ENCODE peak calls at places on chromosomes 12 and 14, in ten cellular contexts. O, X, T, S, L, Z, N, R, F and V are unnamed samples.
A peak's percentile ranks its signal among the peaks of the same experiment; 100 is the strongest.

GRCh38 chr14:95330591-95331370 is 11.1 kb upstream of the CLMN start:
- DNase-seq in O (no peak), X (no peak), T (no peak), S (peak; percentile 57), L (no peak), Z (peak; percentile 75), N (no peak), R (no peak), F (no peak), V (no peak)

GRCh38 chr12:116861331-116861730 is 19.9 kb downstream of the HRK start:
- DNase-seq in O (no peak), X (no peak), T (peak; percentile 71), S (no peak), L (no peak), Z (no peak), N (no peak), R (no peak), F (no peak), V (no peak)

GRCh38 chr14:94598816-94599655 is 13.2 kb upstream of the SERPINA3 start:
- DNase-seq in O (no peak), X (no peak), T (peak; percentile 89), S (peak; percentile 96), L (no peak), Z (peak; percentile 99), N (no peak), R (peak; percentile 42), F (peak; percentile 83), V (peak; percentile 99)

GRCh38 chr12:49288412-49288853 is 6.5 kb upstream of the PRPH start:
- DNase-seq in O (peak; percentile 63), X (no peak), T (peak; percentile 59), S (peak; percentile 67), L (no peak), Z (peak; percentile 45), N (peak; percentile 56), R (peak; percentile 10), F (peak; percentile 71), V (peak; percentile 70)

GRCh38 chr12:79919762-79920161 is 15.1 kb downstream of the PPP1R12A start:
- DNase-seq in O (no peak), X (no peak), T (no peak), S (no peak), L (no peak), Z (no peak), N (no peak), R (no peak), F (no peak), V (no peak)

GRCh38 chr14:31006703-31007102 is 18.7 kb upstream of the AP4S1 start:
- DNase-seq in O (no peak), X (no peak), T (no peak), S (no peak), L (no peak), Z (no peak), N (no peak), R (no peak), F (no peak), V (no peak)

GRCh38 chr12:2271961-2272360 is 219.2 kb downstream of the CACNA1C start:
- DNase-seq in O (no peak), X (no peak), T (no peak), S (no peak), L (no peak), Z (no peak), N (no peak), R (peak; percentile 17), F (no peak), V (no peak)

GRCh38 chr12:86613306-86613705 is 357.1 kb upstream of the MGAT4C start:
- DNase-seq in O (no peak), X (no peak), T (no peak), S (peak; percentile 72), L (no peak), Z (peak; percentile 30), N (no peak), R (no peak), F (peak; percentile 31), V (peak; percentile 82)

GRCh38 chr12:32435921-32436710 is 36.8 kb downstream of the FGD4 start:
- DNase-seq in O (no peak), X (no peak), T (no peak), S (peak; percentile 33), L (no peak), Z (no peak), N (no peak), R (no peak), F (no peak), V (no peak)

GRCh38 chr14:81766597-81766996 is 232.9 kb upstream of the SEL1L start:
- DNase-seq in O (no peak), X (no peak), T (no peak), S (no peak), L (no peak), Z (no peak), N (no peak), R (no peak), F (no peak), V (no peak)

GRCh38 chr12:64793610-64794009 is 30.8 kb upstream of the TBC1D30 start:
- DNase-seq in O (no peak), X (no peak), T (no peak), S (no peak), L (no peak), Z (no peak), N (no peak), R (no peak), F (no peak), V (no peak)

GRCh38 chr12:21656931-21657335 is 709 bp downstream of the LDHB start:
- DNase-seq in O (peak; percentile 19), X (peak; percentile 36), T (peak; percentile 43), S (peak; percentile 41), L (no peak), Z (peak; percentile 40), N (no peak), R (peak; percentile 73), F (no peak), V (peak; percentile 51)

GRCh38 chr14:86022031-86022629 is 492.2 kb downstream of the FLRT2 start:
- DNase-seq in O (no peak), X (no peak), T (no peak), S (no peak), L (no peak), Z (no peak), N (no peak), R (no peak), F (no peak), V (no peak)

GRCh38 chr14:103118019-103118662 is 5.1 kb upstream of the TNFAIP2 start:
- DNase-seq in O (no peak), X (no peak), T (peak; percentile 70), S (no peak), L (peak; percentile 77), Z (no peak), N (no peak), R (no peak), F (no peak), V (no peak)

GRCh38 chr12:104057771-104058197 is 6.5 kb upstream of the HCFC2 start:
- DNase-seq in O (no peak), X (peak; percentile 11), T (no peak), S (peak; percentile 42), L (no peak), Z (no peak), N (no peak), R (no peak), F (no peak), V (peak; percentile 35)

GRCh38 chr12:76106631-76107030 is 22.1 kb upstream of the NAP1L1 start:
- DNase-seq in O (no peak), X (no peak), T (no peak), S (no peak), L (no peak), Z (no peak), N (no peak), R (no peak), F (no peak), V (no peak)

GRCh38 chr12:100554608-100555077 is 18.8 kb upstream of the GAS2L3 start:
- DNase-seq in O (peak; percentile 72), X (peak; percentile 80), T (no peak), S (peak; percentile 79), L (no peak), Z (peak; percentile 70), N (no peak), R (peak; percentile 16), F (peak; percentile 66), V (peak; percentile 91)

GRCh38 chr14:20429801-20430669 is 5.9 kb downstream of the KLHL33 start:
- DNase-seq in O (no peak), X (no peak), T (peak; percentile 56), S (no peak), L (no peak), Z (no peak), N (no peak), R (peak; percentile 99), F (no peak), V (no peak)

GRCh38 chr12:16939871-16940306 is 333.9 kb upstream of the LMO3 start:
- DNase-seq in O (peak; percentile 64), X (peak; percentile 82), T (no peak), S (peak; percentile 92), L (peak; percentile 50), Z (peak; percentile 71), N (no peak), R (no peak), F (peak; percentile 3), V (peak; percentile 78)

GRCh38 chr12:131783915-131784541 is 44.2 kb upstream of the MMP17 start:
- DNase-seq in O (no peak), X (no peak), T (no peak), S (peak; percentile 82), L (no peak), Z (peak; percentile 64), N (no peak), R (no peak), F (peak; percentile 85), V (peak; percentile 76)

GRCh38 chr12:84329933-84330332 is 582.7 kb downstream of the SLC6A15 start:
- DNase-seq in O (no peak), X (no peak), T (no peak), S (peak; percentile 6), L (no peak), Z (no peak), N (no peak), R (no peak), F (no peak), V (no peak)

GRCh38 chr14:23183076-23183475 is 384 bp downstream of the SLC7A8 start:
- DNase-seq in O (no peak), X (no peak), T (no peak), S (no peak), L (no peak), Z (no peak), N (no peak), R (peak; percentile 62), F (no peak), V (no peak)

GRCh38 chr12:49089831-49090773 is 4.5 kb downstream of the DHH start:
- DNase-seq in O (peak; percentile 74), X (no peak), T (peak; percentile 72), S (peak; percentile 40), L (peak; percentile 52), Z (peak; percentile 42), N (no peak), R (peak; percentile 22), F (no peak), V (no peak)

GRCh38 chr12:129413295-129413694 is 490.5 kb downstream of the TMEM132D start:
- DNase-seq in O (no peak), X (no peak), T (no peak), S (no peak), L (no peak), Z (no peak), N (no peak), R (no peak), F (no peak), V (no peak)

GRCh38 chr14:40936861-40937260 is 669.8 kb upstream of the LRFN5 start:
- DNase-seq in O (no peak), X (no peak), T (no peak), S (no peak), L (no peak), Z (no peak), N (no peak), R (no peak), F (no peak), V (no peak)

GRCh38 chr12:71746983-71747611 is 7.6 kb upstream of the RAB21 start:
- DNase-seq in O (peak; percentile 49), X (peak; percentile 57), T (no peak), S (peak; percentile 80), L (no peak), Z (peak; percentile 50), N (peak; percentile 26), R (peak; percentile 15), F (peak; percentile 32), V (peak; percentile 76)

GRCh38 chr12:12538535-12538934 is 24.1 kb downstream of the DUSP16 start:
- DNase-seq in O (no peak), X (no peak), T (no peak), S (no peak), L (no peak), Z (no peak), N (no peak), R (no peak), F (no peak), V (no peak)

GRCh38 chr12:104280703-104281458 is 22.7 kb upstream of the EID3 start:
- DNase-seq in O (no peak), X (no peak), T (no peak), S (peak; percentile 83), L (no peak), Z (peak; percentile 84), N (no peak), R (no peak), F (peak; percentile 68), V (peak; percentile 71)